ENCODE peak calls at places on chromosomes 4 and X, in four cellular contexts. S is A549, A is K562, K is H1. M is an unnamed sample.
A peak's percentile ranks its signal among the peaks of the same experiment; 100 is the strongest.

GRCh38 chr4:148097811-148098210 is 344.4 kb downstream of the NR3C2 start:
- DNase-seq in S (no peak), K (no peak), A (no peak), M (no peak)

GRCh38 chr4:163161536-163162205 is 5.0 kb downstream of the NAF1 start:
- DNase-seq in K (no peak), S (no peak), A (peak; percentile 15), M (peak; percentile 3)

GRCh38 chrX:124098089-124098488 is 136.6 kb downstream of the STAG2 start:
- DNase-seq in K (no peak), S (peak; percentile 28), A (peak; percentile 25), M (peak; percentile 9)

GRCh38 chr4:97720869-97721432 is 422.3 kb downstream of the STPG2 start:
- DNase-seq in K (no peak), A (no peak), S (peak; percentile 40), M (peak; percentile 4)

GRCh38 chr4:153040677-153041076 is 104.6 kb downstream of the FHDC1 start:
- DNase-seq in S (no peak), A (no peak), K (no peak), M (no peak)

GRCh38 chr4:186948361-186949291 is 225.0 kb upstream of the FAT1 start:
- DNase-seq in S (peak; percentile 26), A (no peak), K (peak; percentile 67), M (no peak)

GRCh38 chrX:15465896-15466651 is 27.1 kb downstream of the PIR start:
- DNase-seq in S (no peak), K (peak; percentile 67), A (peak; percentile 14), M (no peak)

GRCh38 chr4:113355550-113356371 is 306.3 kb downstream of the ANK2 start:
- DNase-seq in S (no peak), A (peak; percentile 12), K (no peak), M (no peak)

GRCh38 chr4:6953751-6954380 is 44.2 kb downstream of the TBC1D14 start:
- DNase-seq in A (peak; percentile 84), S (no peak), K (peak; percentile 86), M (no peak)

GRCh38 chr4:124710911-124711310 is 1.6 kb downstream of the ANKRD50 start:
- DNase-seq in A (no peak), S (no peak), K (no peak), M (no peak)
- TF ChIP-seq PHF8 in A (no peak), S (no peak), K (no peak), M (no peak)

GRCh38 chr4:90537491-90537890 is 410.3 kb downstream of the CCSER1 start:
- DNase-seq in S (no peak), A (no peak), K (no peak), M (no peak)

GRCh38 chr4:90540536-90540935 is 413.3 kb downstream of the CCSER1 start:
- DNase-seq in K (no peak), S (no peak), A (no peak), M (no peak)

GRCh38 chr4:90542216-90542615 is 415.0 kb downstream of the CCSER1 start:
- DNase-seq in S (no peak), A (no peak), K (no peak), M (no peak)

DNA sequence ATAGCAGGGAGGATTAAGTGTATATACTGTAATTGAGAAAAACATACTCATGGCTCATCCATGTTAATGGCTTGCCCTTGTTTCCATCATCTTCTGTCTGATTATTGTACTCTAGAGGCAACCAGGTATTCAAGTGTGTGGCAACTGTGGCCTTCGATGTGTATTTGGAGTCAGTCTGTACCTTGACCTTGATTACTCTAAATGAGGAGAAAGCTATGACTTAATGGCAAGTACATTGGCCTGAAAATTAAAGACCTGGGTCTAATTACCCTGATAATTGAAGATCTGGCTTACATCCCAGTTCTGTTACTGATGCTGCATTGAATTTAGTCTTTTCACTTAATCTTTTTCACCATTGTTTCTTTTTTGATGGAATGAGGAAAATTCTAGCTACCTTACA is 409.2 kb downstream of the CCSER1 start:
- DNase-seq in A (no peak), S (no peak), K (no peak), M (no peak)
- TF ChIP-seq PHF8 in A (no peak), S (no peak), K (no peak), M (no peak)

DNA sequence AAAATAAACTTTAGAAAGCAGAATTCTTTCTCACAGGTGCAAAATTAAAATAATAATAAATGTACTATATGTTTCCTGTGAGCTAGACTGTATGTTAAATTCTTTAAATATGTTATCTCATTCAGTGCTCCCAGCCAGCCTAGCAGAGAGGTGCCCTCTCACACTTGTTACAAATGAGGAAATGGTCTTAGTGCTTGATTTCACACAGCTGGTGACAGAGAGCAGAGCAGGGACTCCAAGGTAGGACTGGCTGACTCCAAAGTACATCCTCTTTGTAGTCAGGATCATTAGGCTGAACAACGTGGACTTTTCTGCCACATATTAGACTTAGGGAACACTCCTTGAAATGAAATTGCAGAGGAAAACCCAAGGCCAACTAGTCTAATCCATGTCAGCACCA is 72.0 kb upstream of the HHIP start:
- DNase-seq in S (no peak), K (no peak), A (no peak), M (no peak)
- TF ChIP-seq PHF8 in S (no peak), K (no peak), A (no peak), M (no peak)

GRCh38 chr4:108107729-108108382 is 60.9 kb downstream of the LEF1 start:
- DNase-seq in A (peak; percentile 49), S (no peak), K (no peak), M (no peak)
- TF ChIP-seq PHF8 in A (no peak), S (no peak), K (no peak), M (no peak)

GRCh38 chr4:9832640-9833039 is 51.2 kb downstream of the DRD5 start:
- DNase-seq in S (no peak), A (no peak), K (no peak), M (no peak)
- TF ChIP-seq PHF8 in S (no peak), A (no peak), K (no peak), M (no peak)